ENCODE peak calls at places on chromosomes 7 and 10, in four cellular contexts. O is esophagus squamous epithelium; A is CD8-positive, alpha-beta T cell; E is cardiac muscle cell. J is an unnamed sample. For H3K36me3 and H3K4me1, the result is how much of the 10 kb centered on the place peaks cover.

GRCh38 chr10:11687357-11687771 is 54.8 kb upstream of the ECHDC3 start:
- DNase-seq in A (no peak), O (no peak), E (no peak), J (no peak)

GRCh38 chr7:17185690-17186070 is 112.8 kb upstream of the AHR start:
- DNase-seq in A (no peak), E (no peak), O (no peak), J (no peak)

GRCh38 chr10:130220251-130221185 is 84.3 kb downstream of the GLRX3 start:
- DNase-seq in A (no peak), O (no peak), E (no peak), J (no peak)

GRCh38 chr10:22603581-22603980 is 110.8 kb downstream of the PIP4K2A start:
- DNase-seq in O (no peak), E (no peak), A (no peak), J (no peak)

GRCh38 chr7:12162420-12163113 is 48.5 kb upstream of the TMEM106B start:
- DNase-seq in E (no peak), O (no peak), A (no peak), J (no peak)

GRCh38 chr10:21808525-21808924 is 195.0 kb downstream of the DNAJC1 start:
- DNase-seq in E (no peak), O (no peak), A (no peak), J (no peak)

GRCh38 chr7:48718731-48719387 is 205.5 kb upstream of the CDC14C start:
- DNase-seq in O (no peak), A (no peak), E (no peak), J (no peak)

GRCh38 chr10:13100349-13101294 is 659 bp downstream of the OPTN start:
- DNase-seq in E (no peak), A (peak), O (no peak), J (peak)

GRCh38 chr7:39688611-39689485 is 65.5 kb downstream of the RALA start:
- DNase-seq in O (no peak), E (no peak), A (no peak), J (no peak)

GRCh38 chr10:48494073-48494472 is 110.8 kb downstream of the ARHGAP22 start:
- DNase-seq in E (no peak), A (peak), O (no peak), J (no peak)

GRCh38 chr10:99467236-99467999 is 37.0 kb upstream of the GOT1 start:
- DNase-seq in O (no peak), A (no peak), E (no peak), J (no peak)

GRCh38 chr7:136228185-136228584 is 251.0 kb upstream of the MTPN start:
- DNase-seq in E (no peak), O (no peak), A (no peak), J (no peak)

GRCh38 chr10:69153227-69153626 is 26.8 kb upstream of the SUPV3L1 start:
- DNase-seq in O (no peak), E (no peak), A (no peak), J (no peak)

GRCh38 chr10:35037104-35037503 is 53.0 kb downstream of the CUL2 start:
- DNase-seq in O (no peak), E (no peak), A (no peak), J (no peak)

GRCh38 chr10:80503584-80504157 is 34.0 kb upstream of the SH2D4B start:
- DNase-seq in A (no peak), E (no peak), O (no peak), J (no peak)

GRCh38 chr10:73874267-73875138 is at the start of gene CAMK2G:
- DNase-seq in A (peak), O (peak), E (peak), J (peak)

GRCh38 chr7:127290801-127291361 is 38.1 kb upstream of the GRM8 start:
- DNase-seq in E (no peak), A (no peak), O (no peak), J (no peak)

GRCh38 chr7:138902156-138902555 is 79.0 kb downstream of the KIAA1549 start:
- DNase-seq in E (no peak), O (no peak), A (no peak), J (no peak)

GRCh38 chr7:39509912-39510311 is 56.3 kb upstream of the YAE1 start:
- DNase-seq in A (no peak), O (no peak), E (no peak), J (no peak)

GRCh38 chr10:79250259-79250658 is 97.0 kb upstream of the PPIF start:
- DNase-seq in O (no peak), A (no peak), E (no peak), J (no peak)

GRCh38 chr10:116694253-116694926 is 48.0 kb downstream of the HSPA12A start:
- DNase-seq in E (peak), A (no peak), O (no peak), J (no peak)

GRCh38 chr7:43768894-43769272 is 10.4 kb downstream of the BLVRA start:
- DNase-seq in O (no peak), E (no peak), A (no peak), J (no peak)

GRCh38 chr10:89042547-89042946 is 51.9 kb downstream of the FAS start:
- DNase-seq in A (no peak), E (no peak), O (no peak), J (no peak)

GRCh38 chr7:90771281-90771680 is 175.2 kb downstream of the CDK14 start:
- DNase-seq in O (no peak), A (no peak), E (no peak), J (no peak)

GRCh38 chr7:90777075-90777864 is 181.1 kb downstream of the CDK14 start:
- DNase-seq in O (no peak), E (no peak), A (no peak), J (no peak)

GRCh38 chr7:90772410-90772809 is 176.3 kb downstream of the CDK14 start:
- DNase-seq in O (no peak), E (no peak), A (no peak), J (no peak)

GRCh38 chr7:90773269-90773668 is 177.1 kb downstream of the CDK14 start:
- DNase-seq in A (no peak), E (no peak), O (no peak), J (no peak)

DNA sequence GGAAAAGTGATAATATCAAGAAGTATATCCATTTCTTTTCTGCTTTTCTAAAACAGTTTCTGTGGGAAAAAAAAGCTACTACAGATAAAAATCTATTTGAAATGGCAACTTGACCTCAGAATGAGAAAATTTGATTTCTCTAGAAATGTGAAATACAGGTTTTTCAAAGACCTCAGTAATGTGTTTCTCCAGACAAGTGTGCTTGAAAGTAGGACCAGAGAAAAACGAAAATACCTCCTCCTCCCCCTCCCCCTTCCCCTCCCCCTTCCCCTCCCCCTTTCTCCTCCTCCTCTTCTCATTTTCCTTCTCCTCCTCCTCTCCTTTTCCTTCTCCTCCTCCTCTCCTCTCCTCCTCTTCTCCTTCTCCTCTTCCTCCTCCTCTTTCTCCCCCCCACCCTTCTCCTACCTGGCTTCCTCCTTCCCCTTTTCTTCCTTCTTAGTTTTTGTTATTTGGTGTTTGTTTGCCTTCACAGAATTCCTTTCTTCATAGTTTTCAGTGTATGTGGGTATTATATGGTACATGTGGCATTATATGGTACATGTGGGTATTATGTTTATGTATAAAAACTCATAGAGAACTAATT is 179.4 kb downstream of the CDK14 start:
- DNase-seq in E (no peak), A (no peak), O (no peak), J (no peak)
- H3K36me3 ChIP-seq in E (under half), A (under half), O (under half), J (under half)

GRCh38 chr7:144769352-144769751 is 66.5 kb downstream of the TPK1 start:
- DNase-seq in E (no peak), A (no peak), O (no peak), J (no peak)
- H3K4me1 ChIP-seq in E (under half), A (under half), O (under half), J (under half)

GRCh38 chr7:73473636-73474035 is 40.1 kb downstream of the FZD9 start:
- DNase-seq in O (no peak), E (no peak), A (no peak), J (no peak)

GRCh38 chr7:73470208-73470607 is 36.6 kb downstream of the FZD9 start:
- DNase-seq in O (no peak), E (no peak), A (no peak), J (no peak)
- H3K36me3 ChIP-seq in O (under half), E (half or more), A (under half), J (under half)

DNA sequence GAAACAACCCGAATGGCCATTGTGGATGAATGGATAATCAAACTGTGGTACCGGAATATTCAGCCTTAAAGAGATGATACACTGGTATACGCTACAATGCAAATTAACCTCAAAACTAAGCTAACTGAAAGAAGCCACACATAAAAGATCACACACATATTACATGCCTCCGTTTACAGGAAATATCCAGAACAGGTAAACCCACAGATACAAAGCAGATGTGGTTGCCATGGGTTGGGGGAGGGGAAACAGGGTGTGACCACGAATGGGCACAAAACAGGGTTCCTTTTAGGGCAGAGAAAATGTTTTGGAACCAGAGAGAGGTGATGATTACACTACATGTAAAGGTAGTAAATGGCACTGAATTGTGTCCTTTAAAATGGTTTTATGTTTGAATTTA is 16.6 kb downstream of the ESYT2 start:
- DNase-seq in O (no peak), A (peak), E (no peak), J (peak)
- H3K4me1 ChIP-seq in O (half or more), A (half or more), E (under half), J (half or more)

DNA sequence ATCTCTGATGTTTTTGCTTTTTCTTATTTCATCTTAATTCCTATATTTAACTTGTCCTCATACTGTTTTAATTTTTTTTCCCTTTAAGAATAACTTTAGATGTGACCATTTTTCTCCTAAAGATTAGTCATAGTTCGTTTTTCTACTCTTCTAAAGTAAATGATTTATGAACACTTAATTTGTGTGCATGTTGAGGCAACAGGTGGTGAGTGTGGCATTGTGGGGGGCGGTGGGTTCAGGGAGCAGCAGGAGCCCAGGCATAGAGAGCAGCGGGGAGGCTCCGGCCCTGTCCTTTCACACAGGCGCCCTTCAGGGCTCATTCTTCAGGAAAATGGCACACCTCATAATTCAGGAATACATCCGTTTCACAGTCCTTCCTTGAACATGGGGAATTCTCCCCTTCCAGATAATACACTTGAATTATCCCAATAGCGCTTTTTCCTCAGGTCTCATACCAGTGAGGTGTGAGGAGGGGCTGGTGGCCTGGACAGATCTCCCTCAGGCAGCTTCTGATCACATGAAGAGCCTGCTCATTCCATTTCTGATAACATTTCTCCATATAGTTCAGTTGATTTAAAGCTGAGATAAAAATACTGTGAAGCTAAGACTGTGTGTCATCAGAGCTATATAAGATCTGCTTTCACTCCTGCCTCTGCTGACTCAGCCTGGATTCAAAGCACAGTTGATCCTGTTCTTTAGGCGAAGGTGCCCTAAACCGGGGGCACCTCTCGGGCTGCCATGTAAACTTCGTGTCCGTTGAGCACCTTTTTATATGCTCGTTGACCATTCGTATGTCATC is 40.2 kb downstream of the CUL1 start:
- DNase-seq in A (no peak), O (no peak), E (no peak), J (no peak)
- H3K36me3 ChIP-seq in A (under half), O (under half), E (under half), J (under half)

GRCh38 chr7:36188266-36188665 is 35.2 kb downstream of the EEPD1 start:
- DNase-seq in A (no peak), O (no peak), E (no peak), J (no peak)
- H3K4me1 ChIP-seq in A (under half), O (under half), E (under half), J (under half)

DNA sequence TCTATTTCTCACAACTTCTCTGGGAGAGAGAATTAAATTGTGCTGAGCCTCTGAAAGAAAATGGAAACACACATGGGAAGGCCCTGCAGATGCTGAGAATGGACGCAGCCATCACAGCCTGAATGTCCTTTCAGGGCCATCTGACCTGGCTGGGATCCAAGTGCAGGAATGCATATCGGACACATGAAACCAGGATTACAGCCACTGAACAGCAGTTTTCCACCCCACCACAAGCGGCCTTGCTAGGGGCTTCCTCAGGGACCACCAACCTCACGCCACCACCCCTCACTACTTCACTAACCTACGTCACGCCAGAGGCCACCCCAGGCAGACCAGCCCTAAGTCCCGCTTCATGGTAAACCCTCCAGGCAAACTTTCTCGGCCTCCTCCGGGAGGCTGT is 103.3 kb downstream of the DIP2C start:
- DNase-seq in A (no peak), O (no peak), E (no peak), J (no peak)
- H3K36me3 ChIP-seq in A (under half), O (under half), E (under half), J (under half)

GRCh38 chr7:150939052-150939810 is 38.9 kb downstream of the KCNH2 start:
- DNase-seq in O (no peak), E (no peak), A (no peak), J (no peak)

GRCh38 chr7:150940446-150941102 is 37.5 kb downstream of the KCNH2 start:
- DNase-seq in E (no peak), O (no peak), A (no peak), J (no peak)

GRCh38 chr7:150937848-150938561 is 40.1 kb downstream of the KCNH2 start:
- DNase-seq in A (peak), O (no peak), E (no peak), J (peak)

GRCh38 chr7:150936018-150936417 is 42.1 kb downstream of the KCNH2 start:
- DNase-seq in A (no peak), O (no peak), E (no peak), J (no peak)

GRCh38 chr7:150938566-150938965 is 39.6 kb downstream of the KCNH2 start:
- DNase-seq in A (no peak), O (no peak), E (no peak), J (no peak)
- H3K4me1 ChIP-seq in A (under half), O (under half), E (under half), J (under half)

DNA sequence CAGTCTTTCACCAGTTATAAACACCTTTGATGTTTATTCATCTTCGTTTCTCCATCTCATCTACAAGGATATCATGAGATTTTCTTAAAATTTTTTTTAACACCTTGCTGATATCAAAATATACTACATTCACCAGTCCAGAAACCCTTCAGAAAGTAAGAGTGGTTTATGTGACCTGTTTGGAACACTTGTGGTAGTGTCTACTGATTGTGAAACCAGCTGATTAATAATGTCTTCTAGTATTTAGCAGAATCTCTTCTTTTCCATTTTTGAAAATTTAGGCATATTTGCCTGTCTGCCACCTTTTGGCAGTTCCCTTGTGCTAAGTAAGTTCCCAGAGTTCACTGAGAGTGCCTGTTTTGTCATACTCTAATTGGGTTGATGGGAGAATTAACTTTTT is 18.5 kb downstream of the DLD start:
- DNase-seq in O (no peak), E (no peak), A (no peak), J (no peak)
- H3K36me3 ChIP-seq in O (under half), E (half or more), A (under half), J (half or more)

GRCh38 chr10:119281581-119282071 is 74.3 kb downstream of the GRK5 start:
- DNase-seq in A (no peak), E (no peak), O (no peak), J (no peak)
- H3K4me1 ChIP-seq in A (under half), E (under half), O (under half), J (half or more)

J was measured in CD4-positive, alpha-beta memory T cell.